ENCODE peak calls at places on chromosomes 11 and 22, in seven cellular contexts. J is stomach, L is transverse colon, N is ovary, X is endothelial cell of umbilical vein, F is heart left ventricle, I is A549. P is an unnamed sample.

GRCh38 chr11:128965485-128965884 is 22.8 kb upstream of the TP53AIP1 start:
- DNase-seq in I (no peak), X (peak; percentile 20), L (no peak), N (no peak), F (no peak), J (no peak), P (no peak)

GRCh38 chr11:75352417-75353206 is 1.2 kb upstream of the ARRB1 start:
- DNase-seq in F (no peak), L (peak; percentile 72), N (no peak), J (peak; percentile 67), I (no peak), X (no peak), P (no peak)

GRCh38 chr11:2461253-2462091 is 16.7 kb downstream of the KCNQ1 start:
- DNase-seq in N (no peak), J (peak; percentile 50), I (no peak), F (peak; percentile 65), L (no peak), X (no peak), P (no peak)

GRCh38 chr11:134170909-134171281 is 52.9 kb downstream of the NCAPD3 start:
- DNase-seq in X (no peak), L (no peak), N (no peak), F (no peak), I (no peak), J (no peak), P (no peak)

GRCh38 chr11:5705688-5706087 is 16.1 kb downstream of the TRIM22 start:
- DNase-seq in L (no peak), I (no peak), N (no peak), X (no peak), F (no peak), J (no peak), P (no peak)

GRCh38 chr11:86919557-86920210 is 35.5 kb downstream of the FZD4 start:
- DNase-seq in I (peak; percentile 74), F (peak; percentile 43), L (no peak), X (peak; percentile 88), N (no peak), J (no peak), P (peak; percentile 61)

GRCh38 chr22:46929046-46929688 is 166.7 kb downstream of the TBC1D22A start:
- DNase-seq in L (no peak), F (no peak), I (no peak), J (no peak), X (no peak), N (no peak), P (no peak)

GRCh38 chr22:39242809-39243442 is 1.9 kb downstream of the PDGFB start:
- DNase-seq in J (peak; percentile 73), L (no peak), F (no peak), X (no peak), I (no peak), N (no peak), P (no peak)

GRCh38 chr11:85779956-85780640 is 30.8 kb downstream of the SYTL2 start:
- DNase-seq in I (peak; percentile 41), N (no peak), L (no peak), X (no peak), F (no peak), J (no peak), P (no peak)

GRCh38 chr11:71489311-71490043 is 36.5 kb downstream of the NADSYN1 start:
- DNase-seq in N (no peak), J (peak; percentile 21), L (no peak), X (peak; percentile 73), I (peak; percentile 23), F (no peak), P (no peak)

GRCh38 chr11:132911186-132911585 is 621.1 kb downstream of the OPCML start:
- DNase-seq in F (no peak), I (peak; percentile 7), N (no peak), L (no peak), X (no peak), J (no peak), P (no peak)

GRCh38 chr11:38927993-38928392 is 2330.0 kb upstream of the RAG2 start:
- DNase-seq in I (no peak), N (no peak), X (no peak), J (no peak), F (no peak), L (no peak), P (no peak)

GRCh38 chr11:29321293-29322132 is 695.3 kb downstream of the KCNA4 start:
- DNase-seq in J (no peak), X (no peak), L (no peak), I (peak; percentile 45), N (no peak), F (no peak), P (no peak)

GRCh38 chr11:65558002-65558784 is at the start of gene LTBP3:
- DNase-seq in X (peak; percentile 84), N (peak; percentile 85), I (peak; percentile 64), J (peak; percentile 87), L (peak; percentile 77), F (peak; percentile 87), P (peak; percentile 83)
- TF ChIP-seq POLR2A in X (peak; percentile 62), N (peak; percentile 26), I (peak; percentile 18), J (no peak), L (peak; percentile 21), F (peak; percentile 19), P (no peak)

GRCh38 chr11:73876424-73877300 is at the start of the genes COA4 and PAAF1:
- DNase-seq in I (peak; percentile 98), N (peak; percentile 91), F (peak; percentile 94), L (peak; percentile 96), X (peak; percentile 98), J (peak; percentile 94), P (peak; percentile 96)
- TF ChIP-seq POLR2A in I (peak; percentile 77), N (peak; percentile 33), F (peak; percentile 76), L (peak; percentile 73), X (peak; percentile 79), J (no peak), P (peak; percentile 92)

GRCh38 chr22:42468841-42469240 is 36.6 kb upstream of the NFAM1 start:
- DNase-seq in F (no peak), L (no peak), N (no peak), J (no peak), X (no peak), I (no peak), P (no peak)
- TF ChIP-seq POLR2A in F (no peak), L (no peak), N (no peak), J (no peak), X (no peak), I (no peak), P (no peak)

GRCh38 chr11:116775975-116776374 is 3.2 kb upstream of the BUD13 start:
- DNase-seq in X (no peak), F (no peak), J (no peak), I (no peak), N (no peak), L (no peak), P (no peak)

GRCh38 chr11:116771935-116772334 is 852 bp downstream of the BUD13 start:
- DNase-seq in N (no peak), X (no peak), L (no peak), J (no peak), F (no peak), I (no peak), P (no peak)

GRCh38 chr11:116774661-116775060 is 1.9 kb upstream of the BUD13 start:
- DNase-seq in I (no peak), F (no peak), X (no peak), L (no peak), J (no peak), N (no peak), P (peak; percentile 74)

GRCh38 chr11:116773203-116774112 is 671 bp upstream of the BUD13 start:
- DNase-seq in L (no peak), F (no peak), N (no peak), J (no peak), I (no peak), X (peak; percentile 63), P (peak; percentile 83)

GRCh38 chr11:116772443-116773202 is at the start of gene BUD13:
- DNase-seq in F (peak; percentile 93), I (peak; percentile 89), L (peak; percentile 94), X (peak; percentile 86), J (peak; percentile 92), N (peak; percentile 88), P (peak; percentile 94)
- TF ChIP-seq POLR2A in F (peak; percentile 63), I (peak; percentile 80), L (peak; percentile 79), X (peak; percentile 84), J (peak; percentile 14), N (peak; percentile 51), P (peak; percentile 80)

GRCh38 chr11:3854977-3855807 is at the start of gene STIM1:
- DNase-seq in N (peak; percentile 93), X (peak; percentile 94), L (peak; percentile 96), I (peak; percentile 94), J (peak; percentile 95), F (peak; percentile 96), P (peak; percentile 98)
- TF ChIP-seq POLR2A in N (peak; percentile 53), X (peak; percentile 49), L (peak; percentile 83), I (peak; percentile 69), J (peak; percentile 61), F (peak; percentile 63), P (peak; percentile 84)

DNA sequence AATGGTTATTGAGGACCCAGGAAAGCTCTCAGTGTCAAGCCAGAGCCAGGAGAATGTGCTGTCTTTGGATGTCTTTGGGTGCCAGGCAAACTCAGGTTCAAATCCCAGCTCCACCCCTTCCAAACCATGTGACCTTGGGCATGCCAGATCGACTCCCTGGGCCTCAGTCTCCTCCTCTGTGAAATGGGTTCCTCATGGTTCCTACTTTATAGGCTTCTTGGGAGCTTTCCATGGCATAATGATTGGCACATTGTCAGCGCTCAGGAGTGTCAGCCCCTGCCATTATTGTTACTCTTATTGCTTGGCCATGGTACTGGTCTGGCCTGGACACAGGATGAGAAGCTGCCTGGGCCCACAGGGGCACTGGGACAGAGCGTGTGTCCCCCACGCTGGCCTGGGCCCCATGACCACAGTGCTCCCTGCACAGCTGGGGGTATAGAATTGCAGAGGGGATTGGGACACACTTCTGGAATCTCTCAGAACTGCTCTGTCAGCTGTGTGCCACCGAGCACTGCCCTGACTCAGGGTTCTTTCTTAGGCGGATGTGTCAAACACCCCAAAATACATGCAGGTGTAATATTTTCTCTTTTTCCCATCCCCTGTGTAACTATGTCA is 37.6 kb upstream of the CRYBB3 start:
- DNase-seq in F (no peak), N (no peak), I (no peak), L (no peak), X (no peak), J (no peak), P (no peak)
- TF ChIP-seq POLR2A in F (no peak), N (no peak), I (no peak), L (no peak), X (no peak), J (no peak), P (no peak)

GRCh38 chr22:20775342-20775895 is 1.5 kb downstream of the SERPIND1 start:
- DNase-seq in N (no peak), L (no peak), I (no peak), X (no peak), F (no peak), J (no peak), P (no peak)

GRCh38 chr22:20771918-20772625 is 1.8 kb upstream of the SERPIND1 start:
- DNase-seq in L (no peak), J (no peak), N (no peak), F (no peak), X (no peak), I (peak; percentile 21), P (no peak)

GRCh38 chr22:20774882-20775281 is 969 bp downstream of the SERPIND1 start:
- DNase-seq in J (no peak), F (no peak), N (no peak), X (no peak), L (no peak), I (no peak), P (no peak)

GRCh38 chr22:20776624-20777405 is 2.9 kb downstream of the SERPIND1 start:
- DNase-seq in J (no peak), F (no peak), I (no peak), N (no peak), L (no peak), X (no peak), P (peak; percentile 52)

GRCh38 chr22:20773793-20774212 is at the start of gene SERPIND1:
- DNase-seq in X (no peak), F (no peak), L (no peak), I (no peak), J (no peak), N (no peak), P (no peak)
- TF ChIP-seq POLR2A in X (no peak), F (no peak), L (no peak), I (no peak), J (no peak), N (no peak), P (no peak)